ENCODE peak calls at places on chromosomes 5 and 9, in seven cellular contexts. G is glutamatergic neuron; Y is fibroblast of lung; B is left lung; L is lung; Z is H1; K is CD8-positive, alpha-beta T cell. E is an unnamed sample.
A peak's percentile ranks its signal among the peaks of the same experiment; 100 is the strongest.

GRCh38 chr5:153523831-153524230 is 33.4 kb downstream of the GRIA1 start:
- DNase-seq in B (no peak), G (no peak), Z (no peak), Y (peak; percentile 84), L (no peak), K (no peak), E (no peak)

GRCh38 chr9:116589392-116590354 is 97.4 kb upstream of the TRIM32 start:
- DNase-seq in L (no peak), Z (peak; percentile 80), Y (peak; percentile 19), G (no peak), B (no peak), K (no peak), E (peak; percentile 17)

GRCh38 chr9:36738318-36738975 is 165.8 kb downstream of the MELK start:
- DNase-seq in K (no peak), Y (peak; percentile 52), B (no peak), G (no peak), Z (no peak), L (no peak), E (no peak)

GRCh38 chr5:74367931-74368330 is 272.6 kb downstream of the ENC1 start:
- DNase-seq in B (no peak), L (no peak), Z (no peak), Y (no peak), K (no peak), G (no peak), E (no peak)

GRCh38 chr5:157602505-157602904 is 26.9 kb upstream of the ADAM19 start:
- DNase-seq in G (no peak), Y (peak; percentile 69), L (no peak), K (no peak), B (no peak), Z (no peak), E (no peak)

GRCh38 chr5:139641116-139642080 is 6.8 kb upstream of the CXXC5 start:
- DNase-seq in G (no peak), K (no peak), L (no peak), Z (peak; percentile 50), B (no peak), Y (no peak), E (no peak)

GRCh38 chr5:129904102-129904666 is at the start of gene CHSY3:
- DNase-seq in B (peak; percentile 88), L (peak; percentile 85), Y (peak; percentile 86), K (no peak), G (peak; percentile 82), Z (peak; percentile 82), E (peak; percentile 85)

GRCh38 chr5:170848033-170848432 is 13.8 kb upstream of the RANBP17 start:
- DNase-seq in G (no peak), L (no peak), K (no peak), Y (peak; percentile 23), Z (no peak), B (peak; percentile 38), E (no peak)

DNA sequence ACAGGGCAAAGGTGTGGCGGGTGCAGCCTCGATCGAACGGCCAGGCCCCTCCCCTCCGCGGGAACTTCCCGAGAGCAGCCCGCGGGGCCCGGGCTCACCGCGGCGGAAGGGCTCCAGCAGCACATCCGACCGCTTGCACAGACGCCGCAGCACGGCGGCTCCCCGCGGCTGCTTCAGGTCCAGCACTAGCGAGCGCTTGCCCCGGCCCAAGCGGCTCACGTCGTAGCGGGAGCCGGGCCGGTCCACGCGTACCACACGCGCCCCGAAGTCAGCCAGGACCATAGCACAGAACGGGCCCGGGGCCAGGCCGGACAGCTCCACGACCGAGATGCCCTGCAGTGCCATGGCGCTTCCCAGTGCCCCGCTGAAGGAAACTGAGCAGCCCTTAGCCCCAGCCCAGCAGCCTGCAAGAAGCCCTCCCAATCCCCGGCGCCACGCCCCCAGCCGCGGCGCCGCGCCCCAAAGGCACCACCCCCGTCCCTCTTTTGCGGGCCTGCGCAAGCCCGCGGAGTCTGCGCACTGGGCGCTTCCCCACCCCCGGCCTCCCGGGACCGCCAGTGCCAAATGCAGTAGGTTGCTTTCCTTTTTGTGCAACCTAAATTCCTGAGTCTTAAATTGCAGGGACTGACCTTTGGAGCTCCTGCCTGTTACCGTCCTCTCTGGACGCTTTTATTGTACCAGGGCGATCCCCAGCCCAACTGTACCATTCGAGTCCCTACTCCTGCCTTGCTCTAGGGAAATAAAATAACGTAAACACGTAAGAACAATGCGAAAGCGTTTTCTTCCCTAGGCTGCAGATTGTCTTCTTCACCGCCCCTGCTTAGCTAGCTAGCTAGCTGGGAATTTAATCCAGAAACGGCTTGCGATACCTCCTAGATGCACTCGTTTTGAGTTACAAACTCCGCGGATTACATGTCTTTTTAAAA is at the start of gene AMACR:
- DNase-seq in K (peak; percentile 89), L (peak; percentile 91), Y (peak; percentile 92), B (peak; percentile 91), Z (peak; percentile 87), G (peak; percentile 97), E (peak; percentile 95)
- TF ChIP-seq CTCF in K (no peak), L (no peak), Y (no peak), B (no peak), Z (no peak), G (no peak), E (no peak)

DNA sequence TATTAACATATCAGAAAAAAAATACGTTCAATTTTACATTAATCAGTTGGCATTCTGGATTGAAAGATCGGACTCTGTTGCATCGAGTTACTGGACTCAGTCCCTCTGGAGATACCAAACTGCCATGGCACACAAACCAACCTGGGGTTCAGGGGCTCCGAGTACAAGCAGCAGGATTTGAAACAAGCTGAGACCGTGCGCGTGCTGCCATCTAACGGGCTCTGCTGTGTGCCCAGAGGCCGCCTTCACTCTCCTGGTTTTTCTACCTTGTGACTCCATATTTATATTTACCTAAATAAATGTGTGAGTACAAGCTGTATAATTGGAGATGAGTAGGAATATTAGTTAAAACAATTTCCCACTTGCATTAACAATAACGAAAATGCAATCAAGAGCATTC is 48.2 kb downstream of the ANXA1 start:
- DNase-seq in K (no peak), Z (no peak), L (no peak), Y (no peak), G (peak; percentile 33), B (no peak), E (peak; percentile 21)
- TF ChIP-seq CTCF in K (no peak), Z (no peak), L (no peak), Y (peak; percentile 19), G (no peak), B (no peak), E (no peak)

GRCh38 chr9:616694-617093 is 224.8 kb upstream of the DMRT1 start:
- DNase-seq in B (no peak), K (no peak), G (no peak), L (no peak), Z (no peak), Y (no peak), E (no peak)

GRCh38 chr9:617441-618085 is 223.9 kb upstream of the DMRT1 start:
- DNase-seq in B (no peak), G (no peak), K (no peak), L (no peak), Z (no peak), Y (no peak), E (no peak)

GRCh38 chr9:621199-621860 is 220.2 kb upstream of the DMRT1 start:
- DNase-seq in B (peak; percentile 41), G (no peak), L (no peak), Y (no peak), Z (no peak), K (no peak), E (no peak)

GRCh38 chr9:615756-616155 is 225.7 kb upstream of the DMRT1 start:
- DNase-seq in Z (no peak), Y (no peak), L (no peak), K (no peak), G (no peak), B (no peak), E (no peak)

GRCh38 chr9:618478-618877 is 223.0 kb upstream of the DMRT1 start:
- DNase-seq in K (no peak), Z (no peak), B (no peak), L (no peak), G (no peak), Y (peak; percentile 73), E (no peak)
- TF ChIP-seq CTCF in K (no peak), Z (no peak), B (no peak), L (no peak), G (no peak), Y (no peak), E (no peak)

GRCh38 chr9:133603165-133603927 is 5.8 kb downstream of the FAM163B start:
- DNase-seq in L (no peak), B (no peak), Z (no peak), G (no peak), K (no peak), Y (no peak), E (peak; percentile 36)
- TF ChIP-seq CTCF in L (no peak), B (no peak), Z (peak; percentile 32), G (no peak), K (no peak), Y (no peak), E (peak; percentile 32)

GRCh38 chr5:180129291-180130190 is 58.0 kb upstream of the RNF130 start:
- DNase-seq in B (no peak), K (peak; percentile 8), L (no peak), G (no peak), Y (no peak), Z (no peak), E (no peak)
- TF ChIP-seq CTCF in B (no peak), K (no peak), L (no peak), G (no peak), Y (no peak), Z (no peak), E (no peak)

GRCh38 chr9:92763721-92764380 is 782 bp downstream of the BICD2 start:
- DNase-seq in Z (peak; percentile 65), K (peak; percentile 33), Y (peak; percentile 23), L (no peak), B (peak; percentile 58), G (peak; percentile 79), E (peak; percentile 73)

GRCh38 chr9:92759990-92760893 is 4.4 kb downstream of the BICD2 start:
- DNase-seq in B (peak; percentile 52), K (no peak), Y (no peak), G (no peak), Z (no peak), L (peak; percentile 52), E (no peak)

GRCh38 chr9:92762781-92763708 is 1.6 kb downstream of the BICD2 start:
- DNase-seq in B (no peak), Y (no peak), Z (no peak), K (no peak), G (no peak), L (no peak), E (no peak)

GRCh38 chr9:92761686-92762085 is 2.9 kb downstream of the BICD2 start:
- DNase-seq in Y (no peak), K (no peak), B (no peak), Z (no peak), L (no peak), G (no peak), E (no peak)

DNA sequence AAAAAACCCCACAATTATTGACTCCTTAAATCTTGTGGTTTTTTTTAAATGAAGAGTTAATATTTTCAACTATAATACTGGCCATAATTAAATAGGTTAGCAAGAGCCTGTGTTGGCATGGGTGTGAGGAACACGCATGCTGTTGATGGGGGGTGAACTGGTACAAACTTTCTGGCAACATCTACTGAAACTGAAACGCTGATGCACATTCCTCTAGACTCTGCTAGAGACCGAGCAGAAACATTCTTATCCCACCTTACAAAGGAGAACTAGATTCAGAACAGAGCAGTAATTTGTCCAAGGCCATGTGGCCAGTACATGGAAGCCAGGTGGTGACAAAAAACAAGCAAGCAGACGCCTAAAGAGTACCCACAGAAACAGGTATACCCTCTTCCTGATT is 2.4 kb downstream of the BICD2 start:
- DNase-seq in Z (no peak), K (no peak), B (no peak), L (no peak), G (no peak), Y (no peak), E (no peak)
- TF ChIP-seq CTCF in Z (no peak), K (no peak), B (no peak), L (no peak), G (no peak), Y (no peak), E (no peak)

E was measured in nephron progenitor cell.